ENCODE peak calls at places on chromosomes 13 and 19, in six cellular contexts. Y is vagina, B is transverse colon, I is IMR-90, O is stomach, U is HCT116. H is an unnamed sample.

GRCh38 chr13:112943309-112944125 is 25.5 kb upstream of the MCF2L start:
- DNase-seq in Y (no peak), B (peak), I (peak), O (peak), U (no peak), H (peak)

GRCh38 chr13:22108283-22108897 is 437.5 kb downstream of the FGF9 start:
- DNase-seq in Y (no peak), B (no peak), I (peak), O (no peak), U (no peak), H (no peak)

GRCh38 chr19:30648321-30648720 is 276.1 kb downstream of the ZNF536 start:
- DNase-seq in Y (no peak), B (no peak), I (peak), O (no peak), U (no peak), H (no peak)

GRCh38 chr13:103573446-103573845 is 507.2 kb upstream of the SLC10A2 start:
- DNase-seq in Y (no peak), B (no peak), I (no peak), O (no peak), U (no peak), H (no peak)

GRCh38 chr13:41942462-41943094 is 18.3 kb downstream of the VWA8 start:
- DNase-seq in Y (no peak), B (no peak), I (peak), O (no peak), U (no peak), H (no peak)

GRCh38 chr13:72514141-72514540 is 213.3 kb downstream of the MZT1 start:
- DNase-seq in Y (no peak), B (no peak), I (no peak), O (no peak), U (no peak), H (no peak)

GRCh38 chr13:93776936-93777335 is 550.3 kb downstream of the GPC6 start:
- DNase-seq in Y (no peak), B (no peak), I (peak), O (no peak), U (no peak), H (no peak)

GRCh38 chr13:40794414-40795368 is 5.3 kb downstream of the SLC25A15 start:
- DNase-seq in Y (peak), B (no peak), I (no peak), O (no peak), U (no peak), H (no peak)

GRCh38 chr19:10295305-10295846 is 5.6 kb downstream of the ICAM5 start:
- DNase-seq in Y (no peak), B (peak), I (no peak), O (peak), U (no peak), H (peak)

GRCh38 chr13:64417609-64418008 is 2812.5 kb downstream of the PCDH9 start:
- DNase-seq in Y (no peak), B (no peak), I (no peak), O (no peak), U (no peak), H (no peak)

DNA sequence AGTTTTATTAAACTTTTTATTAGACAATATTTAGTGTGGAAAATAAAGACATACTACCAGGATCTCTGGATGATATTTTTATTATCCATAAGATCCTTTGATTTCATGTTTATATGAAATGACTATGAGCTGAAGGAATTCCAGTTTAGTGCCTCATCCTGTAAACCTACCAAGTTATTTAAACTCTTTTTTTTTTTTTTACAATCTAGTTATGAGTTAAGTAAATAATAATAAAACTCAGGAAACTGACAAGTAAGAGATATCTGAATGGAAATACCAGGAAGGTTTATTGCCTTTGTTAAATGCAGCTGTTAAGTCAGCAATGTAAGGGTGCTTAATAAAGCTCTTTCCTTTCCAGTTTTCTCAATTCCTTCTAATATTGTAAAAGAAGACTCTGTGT is 53.9 kb downstream of the RXFP2 start:
- DNase-seq in Y (no peak), B (no peak), I (peak), O (no peak), U (no peak), H (no peak)
- TF ChIP-seq POLR2A in Y (no peak), B (no peak), I (no peak), O (no peak), U (no peak), H (no peak)

GRCh38 chr19:51064534-51065220 is at the start of gene KLK13:
- DNase-seq in Y (no peak), B (no peak), I (no peak), O (peak), U (peak), H (peak)
- H3K27ac ChIP-seq in Y (peak), B (no peak), I (no peak), O (no peak), U (peak), H (peak)

GRCh38 chr13:100442095-100442832 is 146.3 kb downstream of the GGACT start:
- DNase-seq in Y (no peak), B (no peak), I (no peak), O (no peak), U (no peak), H (no peak)
- TF ChIP-seq CTCF in Y (no peak), B (no peak), I (no peak), O (no peak), U (peak), H (no peak)

DNA sequence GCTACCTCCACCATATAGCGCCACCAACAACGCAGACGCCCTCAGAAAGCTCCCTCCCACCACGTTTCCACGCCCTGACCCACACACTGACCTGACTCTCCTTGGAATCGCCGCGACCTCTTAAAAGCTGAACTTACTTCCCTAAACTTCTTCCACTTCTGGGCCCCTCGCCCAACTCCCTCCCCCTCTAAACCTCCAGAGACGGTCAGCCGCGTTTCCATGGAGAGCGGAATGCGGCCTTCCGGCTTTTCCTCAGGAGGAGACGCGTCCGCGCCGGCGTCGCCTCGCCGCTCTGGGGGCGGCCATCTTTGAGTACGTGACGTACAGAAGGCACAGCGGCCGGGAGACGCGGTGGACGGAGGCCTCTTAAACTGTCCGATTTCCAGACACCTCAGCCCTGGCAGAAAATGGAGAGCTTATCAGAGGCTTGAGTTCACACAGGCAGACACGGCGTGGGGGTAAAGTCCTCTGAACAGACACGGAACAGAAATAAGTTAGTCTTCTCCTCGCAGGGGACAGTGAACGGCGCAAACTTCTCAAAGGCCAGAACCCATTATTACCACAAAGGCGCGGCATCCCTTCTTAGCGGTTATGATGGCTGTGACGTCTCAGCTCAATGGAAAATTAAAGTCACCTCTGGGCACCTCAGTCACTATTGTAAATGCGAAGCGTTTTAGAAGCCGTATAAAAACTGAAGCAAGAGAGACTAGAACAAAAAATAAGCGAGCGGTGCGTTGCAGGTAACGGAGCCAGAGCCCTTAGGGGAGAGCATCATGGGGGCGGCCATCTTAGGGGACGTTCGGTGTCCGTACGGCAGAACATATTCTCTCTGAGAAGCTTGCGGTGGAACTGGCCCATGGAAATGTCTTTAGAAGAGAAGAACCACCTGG is at the start of gene ZNF432:
- DNase-seq in Y (peak), B (peak), I (peak), O (peak), U (peak), H (peak)
- TF ChIP-seq POLR2A in Y (no peak), B (peak), I (peak), O (no peak), U (no peak), H (peak)

GRCh38 chr13:44921931-44922758 is 67.1 kb downstream of the NUFIP1 start:
- DNase-seq in Y (peak), B (peak), I (peak), O (peak), U (peak), H (peak)
- H3K27ac ChIP-seq in Y (peak), B (peak), I (peak), O (peak), U (no peak), H (peak)

GRCh38 chr13:39603424-39603947 is 493 bp upstream of the LHFPL6 start:
- DNase-seq in Y (no peak), B (peak), I (peak), O (no peak), U (no peak), H (no peak)

GRCh38 chr13:39604736-39605135 is 1.7 kb upstream of the LHFPL6 start:
- DNase-seq in Y (no peak), B (no peak), I (no peak), O (no peak), U (no peak), H (no peak)

GRCh38 chr13:39602277-39602613 is 748 bp downstream of the LHFPL6 start:
- DNase-seq in Y (no peak), B (no peak), I (no peak), O (no peak), U (no peak), H (no peak)

GRCh38 chr13:39601636-39602035 is 1.4 kb downstream of the LHFPL6 start:
- DNase-seq in Y (no peak), B (no peak), I (no peak), O (no peak), U (no peak), H (no peak)

GRCh38 chr13:39602614-39603366 is at the start of gene LHFPL6:
- DNase-seq in Y (peak), B (peak), I (peak), O (peak), U (no peak), H (peak)
- TF ChIP-seq CTCF in Y (no peak), B (peak), I (peak), O (no peak), U (peak), H (no peak)

DNA sequence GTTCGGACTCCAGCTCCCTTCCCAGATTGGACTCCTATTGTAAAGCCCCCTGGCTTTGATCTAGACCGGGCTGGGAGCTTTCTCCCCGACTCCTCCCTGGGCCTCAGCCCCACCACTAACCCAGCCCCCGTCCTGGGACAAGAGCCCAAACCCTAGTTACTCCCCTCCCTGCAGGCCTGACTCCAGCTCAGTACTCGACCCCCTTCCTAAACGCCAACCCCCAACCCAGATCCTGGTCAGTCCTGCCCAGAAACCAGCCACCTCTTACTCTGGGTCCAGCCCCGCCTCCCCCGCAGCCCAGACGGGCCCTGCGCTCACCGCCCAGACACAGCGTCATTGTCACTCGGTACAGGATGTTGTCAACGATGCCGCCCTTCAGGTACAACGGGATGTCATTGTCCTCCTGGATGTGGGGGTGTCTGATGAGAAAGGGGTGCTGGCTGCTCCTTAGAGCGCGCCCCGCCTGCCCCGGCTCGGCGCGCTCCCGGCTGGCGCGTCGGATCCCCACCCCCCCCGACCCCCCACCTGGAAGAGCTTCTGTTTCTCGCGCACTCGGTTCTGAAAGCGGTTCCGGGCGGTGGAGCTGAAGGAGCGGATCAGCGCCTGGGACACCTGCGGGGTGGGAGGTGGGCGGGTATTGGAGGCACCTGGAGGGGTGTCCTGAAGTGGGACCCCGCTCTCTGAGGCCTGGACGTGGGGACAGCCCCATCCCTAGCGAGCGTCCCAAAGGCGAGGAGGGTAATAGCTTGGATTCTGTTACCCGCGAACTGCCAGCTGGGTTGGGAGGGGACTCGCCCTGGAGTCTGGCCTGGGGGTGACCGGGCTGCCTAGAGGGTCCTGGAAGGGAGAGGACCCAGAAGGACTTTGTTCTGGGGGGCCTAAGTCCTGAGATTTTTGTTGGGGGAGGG is 849 bp downstream of the COX7A1 start:
- DNase-seq in Y (no peak), B (no peak), I (no peak), O (no peak), U (no peak), H (peak)
- TF ChIP-seq POLR2A in Y (no peak), B (no peak), I (no peak), O (no peak), U (no peak), H (no peak)

DNA sequence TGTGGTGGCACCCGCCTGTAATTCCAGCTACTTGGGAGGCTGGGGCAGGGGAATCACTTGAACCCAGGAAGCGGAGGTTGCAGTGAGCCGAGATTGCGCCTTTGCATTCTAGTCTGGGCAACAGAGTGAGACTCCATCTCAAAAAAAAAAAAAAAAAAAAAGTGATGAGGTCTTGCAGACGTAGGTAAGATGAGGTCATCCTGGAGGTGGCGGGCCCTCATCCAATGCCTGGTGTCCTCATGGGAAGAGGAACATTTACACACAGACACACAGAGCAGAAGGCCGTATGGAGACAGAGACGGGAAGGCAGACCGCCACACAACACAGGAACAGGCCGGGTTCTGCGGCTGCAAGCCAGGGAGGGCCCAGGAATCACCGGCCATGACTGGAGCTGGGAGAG is 4.4 kb downstream of the CACTIN start:
- DNase-seq in Y (no peak), B (no peak), I (no peak), O (no peak), U (no peak), H (no peak)
- H3K27ac ChIP-seq in Y (no peak), B (no peak), I (no peak), O (no peak), U (no peak), H (no peak)

DNA sequence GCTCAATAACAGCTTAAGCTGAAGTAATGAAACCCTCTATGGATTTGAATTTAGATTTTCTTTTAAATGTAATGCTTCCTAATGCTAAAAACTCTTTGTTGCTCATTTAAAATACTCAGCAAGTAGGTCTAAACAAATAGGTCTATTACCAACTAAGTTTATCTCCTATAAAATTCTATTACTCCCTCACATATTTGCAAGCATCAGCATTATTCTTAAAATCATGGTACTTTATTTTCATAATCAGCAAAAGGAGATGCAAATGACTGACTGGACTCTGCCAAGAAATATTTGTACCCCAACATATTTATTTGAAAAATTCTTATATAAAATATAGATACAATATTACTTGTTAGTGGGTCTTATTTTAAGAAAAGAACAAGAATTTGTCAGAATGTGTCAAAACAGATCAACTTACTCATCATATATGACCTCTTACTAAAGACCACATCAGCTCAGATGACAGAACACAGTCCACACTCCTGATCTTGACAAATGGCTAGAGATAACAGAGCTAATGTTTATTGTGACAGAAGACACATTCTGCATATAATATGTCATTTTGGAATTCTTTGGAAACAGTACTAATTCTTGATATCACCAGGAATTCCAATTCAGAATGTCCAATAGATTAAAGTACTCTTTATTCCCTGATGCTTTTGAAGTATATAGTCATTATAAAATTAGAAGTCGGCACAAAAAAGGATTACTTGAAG is 704.6 kb upstream of the PCDH9 start:
- DNase-seq in Y (no peak), B (no peak), I (no peak), O (no peak), U (no peak), H (no peak)
- TF ChIP-seq CTCF in Y (no peak), B (no peak), I (no peak), O (no peak), U (no peak), H (no peak)